ENCODE peak calls at places on chromosomes 2 and 18, in nine cellular contexts. N, C, U, V, B, L, R, Q and H are unnamed samples. For H3K4me1, the result is how much of the 10 kb centered on the place peaks cover.

GRCh38 chr2:39990335-39990734 is 211.3 kb upstream of the THUMPD2 start:
- DNase-seq in N (no peak), C (no peak), U (no peak), V (no peak), B (no peak), L (no peak), R (no peak), Q (no peak), H (no peak)

GRCh38 chr2:68908392-68908970 is 37.3 kb upstream of the BMP10 start:
- DNase-seq in N (peak), C (peak), U (no peak), V (peak), B (peak), L (peak), R (peak), Q (peak), H (peak)

GRCh38 chr2:204892506-204893255 is 347.4 kb downstream of the PARD3B start:
- DNase-seq in N (no peak), C (no peak), U (no peak), V (no peak), B (no peak), L (no peak), R (no peak), Q (no peak), H (no peak)

GRCh38 chr18:63774511-63774910 is 707 bp upstream of the SERPINB7 start:
- DNase-seq in N (no peak), C (no peak), U (no peak), V (no peak), B (no peak), L (no peak), R (no peak), Q (no peak), H (no peak)

GRCh38 chr18:31950620-31951019 is 7.7 kb upstream of the TRAPPC8 start:
- DNase-seq in N (no peak), C (no peak), U (no peak), V (no peak), B (no peak), L (no peak), R (no peak), Q (no peak), H (no peak)

GRCh38 chr2:171434671-171434980 is 600 bp downstream of the DCAF17 start:
- DNase-seq in N (no peak), C (no peak), U (peak), V (no peak), B (no peak), L (no peak), R (peak), Q (peak), H (no peak)

GRCh38 chr2:164560181-164560792 is 61.0 kb downstream of the GRB14 start:
- DNase-seq in N (no peak), C (no peak), U (no peak), V (no peak), B (no peak), L (no peak), R (no peak), Q (no peak), H (no peak)

GRCh38 chr2:163465440-163465839 is 270.4 kb downstream of the FIGN start:
- DNase-seq in N (no peak), C (no peak), U (no peak), V (no peak), B (no peak), L (no peak), R (no peak), Q (no peak), H (no peak)

GRCh38 chr2:41907141-41907540 is 140.7 kb upstream of the PKDCC start:
- DNase-seq in N (no peak), C (no peak), U (no peak), V (peak), B (no peak), L (no peak), R (no peak), Q (no peak), H (no peak)

GRCh38 chr2:240560480-240561324 is 545 bp downstream of the DUSP28 start:
- DNase-seq in N (peak), C (peak), U (peak), V (peak), B (peak), L (peak), R (peak), Q (peak), H (peak)

GRCh38 chr2:226635221-226635620 is 164.4 kb downstream of the IRS1 start:
- DNase-seq in N (no peak), C (no peak), U (no peak), V (no peak), B (no peak), L (no peak), R (no peak), Q (no peak), H (no peak)

GRCh38 chr2:689877-690510 is 12.8 kb upstream of the TMEM18 start:
- DNase-seq in N (no peak), C (no peak), U (no peak), V (no peak), B (no peak), L (no peak), R (peak), Q (no peak), H (no peak)

GRCh38 chr2:240420206-240420899 is 15.1 kb upstream of the GPC1 start:
- DNase-seq in N (no peak), C (peak), U (no peak), V (no peak), B (peak), L (peak), R (no peak), Q (no peak), H (peak)

GRCh38 chr2:35973737-35974132 is 381.8 kb upstream of the CRIM1 start:
- DNase-seq in N (no peak), C (no peak), U (no peak), V (no peak), B (no peak), L (no peak), R (no peak), Q (no peak), H (no peak)

GRCh38 chr2:31748041-31748440 is 167.3 kb upstream of the SRD5A2 start:
- DNase-seq in N (no peak), C (no peak), U (no peak), V (no peak), B (no peak), L (no peak), R (no peak), Q (no peak), H (no peak)

GRCh38 chr2:37201766-37202165 is 5.5 kb downstream of the CEBPZOS start:
- DNase-seq in N (no peak), C (no peak), U (no peak), V (no peak), B (no peak), L (no peak), R (no peak), Q (no peak), H (no peak)

GRCh38 chr2:191515536-191515935 is 162.4 kb upstream of the NABP1 start:
- DNase-seq in N (no peak), C (no peak), U (no peak), V (no peak), B (no peak), L (no peak), R (no peak), Q (no peak), H (no peak)

GRCh38 chr2:63053889-63054725 is 3.5 kb downstream of the OTX1 start:
- DNase-seq in N (no peak), C (no peak), U (no peak), V (no peak), B (peak), L (no peak), R (no peak), Q (no peak), H (peak)

GRCh38 chr2:73762571-73762970 is 17.3 kb downstream of the DUSP11 start:
- DNase-seq in N (no peak), C (no peak), U (no peak), V (no peak), B (no peak), L (no peak), R (no peak), Q (no peak), H (no peak)

GRCh38 chr2:40412456-40412855 is 39.4 kb downstream of the SLC8A1 start:
- DNase-seq in N (no peak), C (no peak), U (no peak), V (no peak), B (no peak), L (no peak), R (no peak), Q (no peak), H (no peak)

GRCh38 chr18:73509460-73509859 is 638.2 kb downstream of the FBXO15 start:
- DNase-seq in N (no peak), C (no peak), U (no peak), V (no peak), B (no peak), L (no peak), R (no peak), Q (no peak), H (no peak)

GRCh38 chr2:240628507-240629418 is 3.5 kb downstream of the GPR35 start:
- DNase-seq in N (no peak), C (peak), U (no peak), V (no peak), B (no peak), L (no peak), R (peak), Q (no peak), H (no peak)

GRCh38 chr2:111176388-111176787 is 55.7 kb downstream of the BCL2L11 start:
- DNase-seq in N (peak), C (no peak), U (no peak), V (peak), B (peak), L (no peak), R (no peak), Q (no peak), H (no peak)

GRCh38 chr2:72153924-72154323 is 6.3 kb upstream of the CYP26B1 start:
- DNase-seq in N (no peak), C (no peak), U (no peak), V (peak), B (no peak), L (no peak), R (no peak), Q (no peak), H (no peak)

GRCh38 chr2:42211291-42211690 is 42.1 kb downstream of the EML4 start:
- DNase-seq in N (no peak), C (no peak), U (no peak), V (no peak), B (no peak), L (no peak), R (no peak), Q (no peak), H (no peak)

GRCh38 chr2:86028763-86029381 is 76.8 kb downstream of the POLR1A start:
- DNase-seq in N (no peak), C (peak), U (peak), V (peak), B (peak), L (peak), R (peak), Q (no peak), H (no peak)

GRCh38 chr18:42373584-42373983 is 418.6 kb downstream of the PIK3C3 start:
- DNase-seq in N (no peak), C (no peak), U (no peak), V (no peak), B (no peak), L (no peak), R (no peak), Q (no peak), H (no peak)

GRCh38 chr2:74571058-74571457 is 16.5 kb downstream of the DOK1 start:
- DNase-seq in N (no peak), C (no peak), U (no peak), V (no peak), B (no peak), L (no peak), R (no peak), Q (no peak), H (peak)

GRCh38 chr2:19837235-19837766 is 64.5 kb downstream of the TTC32 start:
- DNase-seq in N (no peak), C (no peak), U (no peak), V (no peak), B (no peak), L (no peak), R (no peak), Q (no peak), H (no peak)

GRCh38 chr2:47651296-47651695 is 131.6 kb upstream of the MSH6 start:
- DNase-seq in N (no peak), C (no peak), U (no peak), V (no peak), B (no peak), L (no peak), R (no peak), Q (no peak), H (no peak)

DNA sequence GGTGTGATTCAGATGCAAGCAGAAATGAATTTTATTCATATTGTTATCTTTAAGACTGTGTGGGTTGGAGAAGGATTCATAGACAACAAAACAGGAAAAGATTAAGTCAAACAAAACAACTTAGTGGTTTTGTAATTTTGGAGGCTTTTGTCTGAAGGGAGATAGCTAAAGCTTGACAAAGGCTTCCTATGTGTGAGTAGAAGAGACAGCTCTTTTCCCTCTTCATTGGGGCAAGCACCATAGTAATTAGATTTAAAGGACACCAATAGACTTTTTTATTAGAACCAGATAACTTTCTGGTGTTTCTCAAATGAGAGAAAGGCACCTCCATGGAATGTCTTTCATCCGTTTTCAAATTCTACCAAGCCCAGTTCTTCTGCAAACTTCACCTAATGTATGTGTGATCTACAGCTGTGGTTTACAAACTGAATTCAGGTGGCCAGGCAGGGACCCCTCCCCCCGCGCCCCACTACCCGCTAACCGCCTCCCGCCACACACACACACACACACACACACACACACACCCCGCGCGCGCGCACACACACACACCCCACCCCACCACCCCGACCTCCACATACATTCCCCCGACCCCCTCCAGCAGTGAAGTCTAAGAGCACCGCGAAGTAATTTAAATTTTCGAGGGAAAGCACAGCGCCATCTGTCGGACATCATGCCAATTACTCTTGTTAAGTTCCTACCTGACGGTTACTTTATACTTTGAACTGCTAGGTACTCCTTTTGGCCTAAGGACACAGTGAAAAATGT is 31.7 kb upstream of the PPP1R1C start:
- DNase-seq in N (peak), C (peak), U (no peak), V (peak), B (peak), L (peak), R (peak), Q (peak), H (peak)
- TF ChIP-seq POLR2A in N (no peak), C (no peak), U (no peak), V (no peak), B (no peak), L (no peak), R (no peak), Q (no peak), H (no peak)

DNA sequence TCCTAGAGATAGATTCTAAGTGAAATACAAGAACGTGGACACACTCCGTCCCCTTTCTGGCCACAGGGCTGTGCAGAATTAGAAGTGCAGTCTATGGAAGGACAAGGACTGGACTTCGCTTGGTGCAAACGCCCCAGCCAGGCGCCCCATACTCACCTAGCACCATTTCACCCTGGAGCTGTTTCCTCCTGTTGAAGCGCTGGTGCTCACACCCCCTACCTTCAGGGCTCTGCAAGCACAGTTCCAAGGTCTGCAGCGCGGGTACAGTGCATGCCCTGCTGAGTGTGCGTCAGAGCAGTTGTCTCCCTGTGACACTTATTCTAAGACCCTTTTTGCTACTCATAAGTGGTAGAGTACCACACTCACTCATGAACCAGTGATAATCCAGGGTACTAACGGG is 3.0 kb downstream of the HPCAL1 start:
- DNase-seq in N (peak), C (no peak), U (no peak), V (peak), B (no peak), L (no peak), R (no peak), Q (no peak), H (peak)
- H3K4me1 ChIP-seq in N (under half), C (under half), U (under half), V (half or more), B (under half), L (under half), R (under half), Q (under half), H (under half)

DNA sequence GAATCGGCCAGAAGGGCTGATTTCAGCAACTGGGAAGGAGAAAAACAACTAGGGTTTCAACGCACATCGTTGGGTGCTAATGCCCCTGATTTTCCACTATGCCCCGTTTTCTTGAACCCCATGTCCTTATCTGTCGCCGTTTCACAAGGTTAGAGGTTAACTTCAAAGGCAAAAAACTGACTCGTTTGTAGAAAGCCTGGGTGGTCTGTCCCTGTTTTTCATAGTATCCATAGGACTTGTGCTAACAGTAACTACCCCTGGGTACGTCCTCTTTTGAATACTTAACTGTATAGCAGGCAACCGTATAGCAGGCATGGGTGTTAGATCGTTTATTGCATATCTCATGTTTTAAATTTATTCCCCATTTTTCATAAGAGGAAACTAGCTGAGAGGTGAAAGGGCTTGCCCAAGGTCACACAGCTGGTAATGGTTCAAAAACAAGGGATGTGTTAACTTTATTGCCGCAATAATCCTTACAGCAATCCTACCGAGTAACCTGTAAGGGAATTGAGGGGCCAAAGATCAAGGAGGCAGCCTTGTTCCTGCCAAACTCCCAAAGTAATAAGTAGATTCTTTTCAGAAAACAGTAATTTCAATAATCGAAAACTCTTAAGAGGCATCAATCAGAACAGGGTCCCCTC is 897 bp upstream of the MGAT4A start:
- DNase-seq in N (no peak), C (no peak), U (no peak), V (no peak), B (no peak), L (no peak), R (no peak), Q (no peak), H (no peak)
- H3K27ac ChIP-seq in N (peak), C (peak), U (peak), V (peak), B (peak), L (peak), R (peak), Q (peak), H (peak)

DNA sequence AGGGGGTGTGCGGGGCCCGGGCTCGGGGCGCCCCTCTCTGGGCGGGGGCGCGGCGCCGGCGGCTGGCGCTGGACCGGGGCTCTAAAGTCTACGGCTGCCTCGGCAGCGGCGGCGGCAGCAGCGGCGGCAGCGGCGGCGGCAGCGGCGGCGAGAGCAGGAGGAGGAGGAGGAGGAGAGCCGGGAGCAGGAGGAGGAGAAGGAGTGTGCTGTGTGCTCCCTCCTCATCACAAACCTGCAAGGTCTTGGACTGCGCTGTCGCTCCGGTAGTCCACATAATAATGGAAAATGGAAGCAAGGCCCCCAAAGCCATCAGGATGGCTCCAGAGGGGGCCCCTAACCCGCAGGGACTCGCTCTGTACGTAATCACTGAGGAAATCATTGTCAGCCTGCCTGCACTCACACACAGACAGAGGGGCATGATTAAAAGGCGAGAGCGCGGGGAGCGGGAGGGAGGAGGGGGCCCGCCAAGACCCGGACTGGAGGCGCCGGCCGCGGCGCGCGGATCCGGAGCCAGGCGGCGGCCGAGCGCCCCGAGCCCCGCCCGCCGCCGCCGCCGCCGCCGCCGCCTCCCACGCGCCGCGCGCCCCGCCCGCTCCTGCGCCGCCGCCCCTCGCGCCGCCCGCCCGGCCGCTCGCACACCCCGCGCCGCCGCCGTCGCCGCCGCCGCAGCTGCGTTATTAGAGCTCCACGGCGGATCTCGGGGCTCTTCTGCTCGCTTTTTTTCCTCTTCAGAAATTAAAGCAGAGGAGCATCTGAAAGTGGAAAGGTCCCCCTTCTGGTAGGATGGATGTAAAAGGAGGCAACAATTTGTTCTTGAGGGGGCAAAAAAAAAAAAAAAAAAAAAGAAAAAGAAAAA is at the start of gene ZNF521:
- DNase-seq in N (peak), C (peak), U (peak), V (peak), B (peak), L (peak), R (peak), Q (no peak), H (peak)
- TF ChIP-seq POLR2A in N (no peak), C (peak), U (peak), V (peak), B (no peak), L (peak), R (peak), Q (no peak), H (peak)

DNA sequence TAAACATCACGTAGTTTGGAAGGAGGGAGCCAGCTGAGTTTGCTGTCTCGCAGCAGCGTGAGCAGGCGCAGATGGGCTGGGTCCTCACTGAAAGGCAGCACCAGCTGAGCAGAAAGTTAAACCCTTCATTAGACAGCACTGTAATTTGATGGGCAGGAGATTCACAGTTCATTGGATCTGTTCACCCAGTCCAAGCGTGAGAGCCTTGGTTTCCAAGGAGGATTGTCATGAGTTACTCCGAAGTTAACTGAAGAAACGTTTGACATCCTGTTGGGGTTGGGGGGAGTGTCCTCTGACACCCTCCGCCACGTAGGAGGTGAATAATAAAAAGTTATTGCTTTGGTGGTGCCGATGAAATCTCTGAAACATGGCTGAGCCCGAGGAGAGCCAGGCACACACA is 89.8 kb upstream of the NFATC1 start:
- DNase-seq in N (no peak), C (no peak), U (no peak), V (no peak), B (no peak), L (no peak), R (no peak), Q (no peak), H (no peak)
- H3K4me1 ChIP-seq in N (under half), C (under half), U (under half), V (under half), B (under half), L (under half), R (under half), Q (under half), H (under half)